ENCODE peak calls at places on chromosome 6, in nine cellular contexts. N is left lung; O is GM04504; V is HTR-8/SVneo; Q is epithelial cell of proximal tubule; P is uterus; G is CD8-positive, alpha-beta T cell; L is activated naive CD4-positive, alpha-beta T cell treated with anti-CD3 and anti-CD28 coated beads for 36 hours; B is erythroblast. X is an unnamed sample.

GRCh38 chr6:99349620-99350141 is at the start of gene FAXC:
- DNase-seq in G (no peak), P (peak), B (peak), V (peak), N (peak), L (peak), O (no peak), Q (no peak), X (peak)

GRCh38 chr6:40999498-41000070 is 39.4 kb downstream of the UNC5CL start:
- DNase-seq in O (peak), V (peak), L (peak), B (peak), G (no peak), N (peak), Q (no peak), P (peak), X (no peak)

GRCh38 chr6:90778419-90779203 is 191.7 kb upstream of the MAP3K7 start:
- DNase-seq in N (no peak), O (no peak), Q (no peak), L (no peak), B (no peak), V (no peak), P (no peak), G (no peak), X (no peak)

GRCh38 chr6:85354761-85355618 is 94.9 kb upstream of the NT5E start:
- DNase-seq in O (peak), L (peak), P (peak), G (peak), V (peak), N (peak), Q (no peak), B (peak), X (peak)

GRCh38 chr6:43812850-43813584 is 43.0 kb downstream of the VEGFA start:
- DNase-seq in G (no peak), O (no peak), V (no peak), L (peak), Q (no peak), P (no peak), N (peak), B (no peak), X (no peak)

GRCh38 chr6:39416728-39417127 is 94.2 kb upstream of the KCNK16 start:
- DNase-seq in N (no peak), G (no peak), Q (no peak), B (no peak), P (no peak), V (peak), L (no peak), O (peak), X (peak)

GRCh38 chr6:128727500-128727899 is 155.4 kb upstream of the LAMA2 start:
- DNase-seq in L (no peak), O (no peak), V (no peak), P (no peak), N (no peak), G (no peak), Q (no peak), B (no peak), X (no peak)

GRCh38 chr6:123901441-123901840 is 97.8 kb downstream of the NKAIN2 start:
- DNase-seq in B (no peak), V (no peak), L (no peak), O (no peak), Q (no peak), G (no peak), P (no peak), N (no peak), X (no peak)

GRCh38 chr6:12593720-12594540 is 122.6 kb upstream of the PHACTR1 start:
- DNase-seq in B (no peak), G (no peak), V (no peak), O (no peak), Q (peak), N (peak), L (no peak), P (no peak), X (no peak)

GRCh38 chr6:165863801-165864200 is 200.8 kb upstream of the PDE10A start:
- DNase-seq in P (no peak), O (no peak), G (no peak), B (no peak), Q (no peak), V (no peak), N (no peak), L (no peak), X (no peak)

GRCh38 chr6:158072083-158072721 is 90.5 kb downstream of the SYNJ2 start:
- DNase-seq in L (peak), N (peak), O (peak), B (peak), V (peak), G (peak), Q (no peak), P (peak), X (no peak)